ENCODE peak calls at places on chromosomes 12 and 14, in nine cellular contexts. G is SK-MEL-5; F is AG08396; P is NCI-H2081; S is hypothalamus; M is mesenteric fat pad; N is naive thymus-derived CD8-positive, alpha-beta T cell; D is skeletal muscle cell; U is EL. I is an unnamed sample.

GRCh38 chr12:70920251-70920851 is at the start of gene PTPRR:
- DNase-seq in G (no peak), F (no peak), P (peak), S (peak), M (no peak), N (no peak), D (no peak), U (no peak), I (peak)

GRCh38 chr14:103204852-103205540 is 81.7 kb downstream of the TNFAIP2 start:
- DNase-seq in G (no peak), F (no peak), P (no peak), S (no peak), M (no peak), N (no peak), D (no peak), U (no peak), I (no peak)

GRCh38 chr12:130431176-130431575 is 93.5 kb downstream of the PIWIL1 start:
- DNase-seq in G (no peak), F (no peak), P (no peak), S (no peak), M (peak), N (no peak), D (no peak), U (no peak), I (no peak)

GRCh38 chr14:22147716-22148115 is 441.3 kb downstream of the DAD1 start:
- DNase-seq in G (peak), F (no peak), P (no peak), S (no peak), M (no peak), N (no peak), D (no peak), U (no peak), I (no peak)

GRCh38 chr12:100359822-100360221 is 2.9 kb downstream of the SLC17A8 start:
- DNase-seq in G (no peak), F (peak), P (no peak), S (no peak), M (no peak), N (no peak), D (no peak), U (peak), I (no peak)

GRCh38 chr14:59265808-59266207 is 77.3 kb downstream of the DAAM1 start:
- DNase-seq in G (no peak), F (no peak), P (no peak), S (no peak), M (no peak), N (no peak), D (no peak), U (peak), I (no peak)

GRCh38 chr12:42235426-42235825 is 2.6 kb downstream of the YAF2 start:
- DNase-seq in G (no peak), F (no peak), P (no peak), S (no peak), M (no peak), N (no peak), D (no peak), U (no peak), I (no peak)

GRCh38 chr14:51849095-51849494 is 11.3 kb upstream of the GNG2 start:
- DNase-seq in G (no peak), F (no peak), P (no peak), S (no peak), M (no peak), N (no peak), D (no peak), U (peak), I (no peak)

GRCh38 chr14:66140963-66141362 is 345.2 kb upstream of the CCDC196 start:
- DNase-seq in G (no peak), F (no peak), P (no peak), S (no peak), M (no peak), N (no peak), D (no peak), U (no peak), I (no peak)

GRCh38 chr12:34399631-34400422 is 377.5 kb downstream of the ALG10 start:
- DNase-seq in G (no peak), F (peak), P (no peak), S (no peak), M (peak), N (peak), D (no peak), U (no peak), I (no peak)

GRCh38 chr12:63844391-63845341 is at the start of gene SRGAP1:
- DNase-seq in G (peak), F (peak), P (peak), S (peak), M (no peak), N (no peak), D (peak), U (peak), I (no peak)

GRCh38 chr14:94823556-94824341 is 53.8 kb upstream of the GSC start:
- DNase-seq in G (peak), F (no peak), P (no peak), S (no peak), M (peak), N (no peak), D (no peak), U (peak), I (peak)

GRCh38 chr12:29756741-29757390 is 26.9 kb downstream of the TMTC1 start:
- DNase-seq in G (no peak), F (no peak), P (no peak), S (no peak), M (no peak), N (no peak), D (no peak), U (no peak), I (no peak)

GRCh38 chr14:35140718-35141581 is 18.6 kb downstream of the PRORP start:
- DNase-seq in G (no peak), F (no peak), P (peak), S (no peak), M (no peak), N (no peak), D (no peak), U (no peak), I (no peak)

GRCh38 chr12:41013921-41014642 is 174.0 kb upstream of the PDZRN4 start:
- DNase-seq in G (no peak), F (no peak), P (no peak), S (no peak), M (no peak), N (no peak), D (no peak), U (no peak), I (no peak)

GRCh38 chr12:69789351-69789750 is 35.7 kb upstream of the MYRFL start:
- DNase-seq in G (no peak), F (no peak), P (no peak), S (no peak), M (no peak), N (no peak), D (no peak), U (no peak), I (no peak)

GRCh38 chr14:94469261-94469660 is 6.7 kb downstream of the SERPINA9 start:
- DNase-seq in G (no peak), F (no peak), P (no peak), S (no peak), M (no peak), N (no peak), D (no peak), U (no peak), I (no peak)

GRCh38 chr12:47846294-47846996 is 26.7 kb upstream of the HDAC7 start:
- DNase-seq in G (no peak), F (no peak), P (no peak), S (no peak), M (no peak), N (no peak), D (no peak), U (no peak), I (no peak)

GRCh38 chr12:15982471-15982870 is 71.3 kb downstream of the DERA start:
- DNase-seq in G (peak), F (peak), P (no peak), S (no peak), M (no peak), N (no peak), D (no peak), U (peak), I (no peak)

GRCh38 chr14:102088012-102088792 is 1.4 kb upstream of the HSP90AA1 start:
- DNase-seq in G (no peak), F (no peak), P (no peak), S (peak), M (no peak), N (peak), D (no peak), U (peak), I (peak)

GRCh38 chr12:65593206-65593833 is 231.0 kb upstream of the HMGA2 start:
- DNase-seq in G (no peak), F (no peak), P (no peak), S (no peak), M (no peak), N (no peak), D (no peak), U (peak), I (no peak)

GRCh38 chr12:80860206-80860605 is 77.5 kb downstream of the LIN7A start:
- DNase-seq in G (no peak), F (no peak), P (no peak), S (no peak), M (no peak), N (no peak), D (no peak), U (no peak), I (no peak)

GRCh38 chr12:117936722-117937484 is 31.9 kb downstream of the KSR2 start:
- DNase-seq in G (no peak), F (no peak), P (no peak), S (no peak), M (no peak), N (no peak), D (no peak), U (no peak), I (no peak)

GRCh38 chr14:72962829-72963312 is 36.6 kb downstream of the DCAF4 start:
- DNase-seq in G (peak), F (peak), P (peak), S (no peak), M (no peak), N (no peak), D (peak), U (peak), I (no peak)

I was measured in anterior cingulate cortex.